ENCODE peak calls at places on chromosomes 2 and 18, in ten cellular contexts. V, K, P, O, L, I, F, H, Q and D are unnamed samples.

GRCh38 chr2:224552771-224553170 is 32.4 kb downstream of the CUL3 start:
- DNase-seq in Q (no peak), I (no peak), V (no peak), O (no peak), P (no peak), F (no peak), H (no peak), L (no peak), K (no peak), D (no peak)

GRCh38 chr18:58310517-58310916 is 266.5 kb downstream of the NEDD4L start:
- DNase-seq in K (no peak), F (no peak), I (no peak), Q (no peak), O (no peak), H (no peak), P (peak; percentile 78), L (peak; percentile 87), V (no peak), D (peak; percentile 78)

GRCh38 chr2:174761837-174762236 is 2.4 kb downstream of the CHRNA1 start:
- DNase-seq in F (no peak), K (no peak), L (no peak), H (no peak), O (no peak), I (no peak), V (no peak), Q (no peak), P (no peak), D (no peak)

GRCh38 chr18:1075310-1075709 is 170.6 kb downstream of the ADCYAP1 start:
- DNase-seq in O (no peak), H (no peak), P (no peak), F (no peak), L (no peak), Q (no peak), V (no peak), K (no peak), I (no peak), D (no peak)

GRCh38 chr2:17918789-17919188 is 40.3 kb downstream of the KCNS3 start:
- DNase-seq in P (no peak), L (no peak), O (no peak), H (no peak), Q (peak; percentile 18), V (no peak), F (no peak), I (no peak), K (no peak), D (no peak)

GRCh38 chr2:176088048-176088936 is 4.2 kb upstream of the HOXD13 start:
- DNase-seq in F (no peak), K (no peak), V (no peak), P (no peak), Q (peak; percentile 86), I (no peak), H (peak; percentile 64), O (no peak), L (peak; percentile 59), D (peak; percentile 54)

GRCh38 chr2:60621688-60622429 is 68.4 kb upstream of the BCL11A start:
- DNase-seq in P (no peak), F (no peak), K (no peak), V (no peak), Q (no peak), L (no peak), I (no peak), H (no peak), O (no peak), D (no peak)

GRCh38 chr2:240629968-240630770 is 4.9 kb downstream of the GPR35 start:
- DNase-seq in I (no peak), H (no peak), L (peak; percentile 6), V (no peak), O (no peak), Q (peak; percentile 15), P (peak; percentile 56), F (peak; percentile 79), K (no peak), D (no peak)

GRCh38 chr2:96107883-96108551 is 8.4 kb downstream of the ADRA2B start:
- DNase-seq in O (no peak), H (no peak), V (no peak), Q (no peak), I (no peak), K (no peak), P (no peak), L (no peak), F (no peak), D (no peak)

GRCh38 chr2:195779491-195779890 is 122.5 kb downstream of the SLC39A10 start:
- DNase-seq in Q (no peak), I (no peak), L (no peak), O (no peak), F (no peak), V (no peak), P (no peak), H (peak; percentile 50), K (no peak), D (no peak)

GRCh38 chr2:215874418-215874817 is 138.9 kb downstream of the MREG start:
- DNase-seq in P (no peak), V (no peak), I (no peak), L (no peak), Q (no peak), F (no peak), H (no peak), O (no peak), K (no peak), D (no peak)

GRCh38 chr2:163604941-163605555 is 130.8 kb downstream of the FIGN start:
- DNase-seq in K (no peak), I (no peak), O (no peak), P (no peak), Q (no peak), H (no peak), V (no peak), F (no peak), L (no peak), D (no peak)

GRCh38 chr2:226215902-226216503 is 583.6 kb downstream of the IRS1 start:
- DNase-seq in I (peak; percentile 49), F (peak; percentile 78), O (peak; percentile 15), H (peak; percentile 29), P (peak; percentile 79), L (peak; percentile 75), K (no peak), V (peak; percentile 39), Q (peak; percentile 23), D (peak; percentile 77)

GRCh38 chr2:64489081-64489761 is 34.9 kb upstream of the AFTPH start:
- DNase-seq in I (no peak), L (no peak), Q (peak; percentile 54), P (no peak), O (no peak), H (no peak), K (no peak), F (no peak), V (no peak), D (no peak)

GRCh38 chr2:64491426-64491825 is 32.7 kb upstream of the AFTPH start:
- DNase-seq in O (no peak), K (no peak), I (no peak), H (no peak), F (no peak), L (no peak), Q (no peak), P (no peak), V (no peak), D (no peak)

GRCh38 chr2:64492272-64492671 is 31.9 kb upstream of the AFTPH start:
- DNase-seq in P (no peak), V (no peak), L (no peak), O (no peak), F (no peak), Q (no peak), I (no peak), H (no peak), K (no peak), D (no peak)

GRCh38 chr2:64492821-64493220 is 31.3 kb upstream of the AFTPH start:
- DNase-seq in Q (no peak), K (no peak), V (no peak), H (no peak), L (no peak), O (no peak), F (no peak), P (no peak), I (no peak), D (no peak)

GRCh38 chr2:64493788-64494187 is 30.3 kb upstream of the AFTPH start:
- DNase-seq in L (no peak), K (no peak), P (no peak), V (no peak), I (no peak), O (no peak), H (peak; percentile 14), F (no peak), Q (no peak), D (no peak)
- TF ChIP-seq EP300 in L (no peak), K (no peak), P (no peak), V (no peak), I (no peak), O (no peak), H (no peak), F (no peak), Q (no peak), D (no peak)

GRCh38 chr18:50644146-50644545 is 84.3 kb downstream of the MAPK4 start:
- DNase-seq in F (no peak), P (no peak), Q (no peak), O (no peak), H (no peak), V (no peak), I (no peak), L (no peak), K (no peak), D (no peak)

GRCh38 chr18:50647792-50648191 is 87.9 kb downstream of the MAPK4 start:
- DNase-seq in L (no peak), F (no peak), I (no peak), V (no peak), O (no peak), P (no peak), K (no peak), Q (no peak), H (no peak), D (no peak)

GRCh38 chr18:50642439-50642838 is 82.6 kb downstream of the MAPK4 start:
- DNase-seq in Q (no peak), F (no peak), L (no peak), O (no peak), H (no peak), V (no peak), K (no peak), I (no peak), P (no peak), D (no peak)

GRCh38 chr18:50647237-50647636 is 87.3 kb downstream of the MAPK4 start:
- DNase-seq in Q (no peak), L (no peak), F (no peak), I (no peak), K (no peak), O (no peak), P (no peak), V (no peak), H (no peak), D (no peak)

GRCh38 chr18:50644807-50645206 is 84.9 kb downstream of the MAPK4 start:
- DNase-seq in V (no peak), F (no peak), O (no peak), H (peak; percentile 24), Q (peak; percentile 27), L (no peak), P (no peak), K (peak; percentile 11), I (peak; percentile 56), D (no peak)
- TF ChIP-seq CTCF in V (no peak), F (no peak), O (no peak), H (peak; percentile 46), Q (peak; percentile 34), L (peak; percentile 13), P (no peak), K (peak; percentile 16), I (peak; percentile 89), D (no peak)

GRCh38 chr2:203683932-203684556 is 22.4 kb upstream of the CD28 start:
- DNase-seq in P (no peak), O (no peak), F (no peak), Q (no peak), V (no peak), K (peak; percentile 8), L (no peak), I (no peak), H (no peak), D (no peak)
- TF ChIP-seq EP300 in P (no peak), O (no peak), F (no peak), Q (no peak), V (no peak), K (no peak), L (no peak), I (no peak), H (no peak), D (no peak)

GRCh38 chr2:39667142-39667880 is 1.6 kb downstream of the TMEM178A start:
- DNase-seq in K (no peak), H (no peak), V (no peak), P (no peak), L (no peak), F (no peak), I (no peak), Q (no peak), O (no peak), D (no peak)
- TF ChIP-seq CTCF in K (no peak), H (no peak), V (no peak), P (no peak), L (no peak), F (no peak), I (no peak), Q (no peak), O (no peak), D (no peak)